ENCODE peak calls at places on chromosomes 2 and 18, in nine cellular contexts. One of them, this sample, is unnamed.

GRCh38 chr18:68837665-68838390 is 39.9 kb downstream of the CCDC102B start:
- DNase-seq in NCI-H774: no peak
- DNase-seq in EL: peak
- DNase-seq in NCI-H1105 treated with DMSO at 0.1 percent for 48 hours: no peak
- DNase-seq in astrocyte of the spinal cord: peak
- DNase-seq in CD8-positive, alpha-beta memory T cell: no peak
- DNase-seq in AG09309: peak
- DNase-seq in endothelial cell: no peak
- DNase-seq in HEK293T: no peak
- DNase-seq in this sample: no peak

GRCh38 chr2:95041060-95041823 is 15.7 kb downstream of the MAL start:
- DNase-seq in CD8-positive, alpha-beta memory T cell: no peak
- DNase-seq in NCI-H774: no peak
- DNase-seq in AG09309: no peak
- DNase-seq in endothelial cell: no peak
- DNase-seq in HEK293T: no peak
- DNase-seq in NCI-H1105 treated with DMSO at 0.1 percent for 48 hours: no peak
- DNase-seq in EL: no peak
- DNase-seq in astrocyte of the spinal cord: no peak
- DNase-seq in this sample: no peak

GRCh38 chr2:30255466-30256408 is 24.4 kb downstream of the LBH start:
- DNase-seq in NCI-H1105 treated with DMSO at 0.1 percent for 48 hours: peak
- DNase-seq in AG09309: no peak
- DNase-seq in endothelial cell: no peak
- DNase-seq in CD8-positive, alpha-beta memory T cell: no peak
- DNase-seq in astrocyte of the spinal cord: no peak
- DNase-seq in EL: no peak
- DNase-seq in NCI-H774: no peak
- DNase-seq in HEK293T: no peak
- DNase-seq in this sample: no peak

GRCh38 chr2:152062130-152063091 is 36.4 kb downstream of the CACNB4 start:
- DNase-seq in NCI-H774: no peak
- DNase-seq in endothelial cell: no peak
- DNase-seq in EL: peak
- DNase-seq in NCI-H1105 treated with DMSO at 0.1 percent for 48 hours: no peak
- DNase-seq in AG09309: peak
- DNase-seq in HEK293T: no peak
- DNase-seq in CD8-positive, alpha-beta memory T cell: no peak
- DNase-seq in astrocyte of the spinal cord: no peak
- DNase-seq in this sample: no peak

GRCh38 chr18:45412577-45412976 is 202.7 kb upstream of the SLC14A2 start:
- DNase-seq in CD8-positive, alpha-beta memory T cell: no peak
- DNase-seq in AG09309: no peak
- DNase-seq in HEK293T: no peak
- DNase-seq in NCI-H1105 treated with DMSO at 0.1 percent for 48 hours: no peak
- DNase-seq in EL: no peak
- DNase-seq in endothelial cell: no peak
- DNase-seq in NCI-H774: no peak
- DNase-seq in astrocyte of the spinal cord: no peak
- DNase-seq in this sample: no peak

GRCh38 chr18:58891753-58892152 is 27.1 kb downstream of the ZNF532 start:
- DNase-seq in NCI-H774: no peak
- DNase-seq in CD8-positive, alpha-beta memory T cell: no peak
- DNase-seq in AG09309: no peak
- DNase-seq in EL: no peak
- DNase-seq in NCI-H1105 treated with DMSO at 0.1 percent for 48 hours: no peak
- DNase-seq in astrocyte of the spinal cord: peak
- DNase-seq in HEK293T: no peak
- DNase-seq in endothelial cell: no peak
- DNase-seq in this sample: no peak

GRCh38 chr18:11664286-11664685 is 24.8 kb upstream of the GNAL start:
- DNase-seq in endothelial cell: no peak
- DNase-seq in AG09309: no peak
- DNase-seq in NCI-H774: no peak
- DNase-seq in HEK293T: no peak
- DNase-seq in astrocyte of the spinal cord: no peak
- DNase-seq in EL: no peak
- DNase-seq in CD8-positive, alpha-beta memory T cell: no peak
- DNase-seq in NCI-H1105 treated with DMSO at 0.1 percent for 48 hours: no peak
- DNase-seq in this sample: no peak

GRCh38 chr2:12287220-12287751 is 429.4 kb upstream of the TRIB2 start:
- DNase-seq in HEK293T: no peak
- DNase-seq in endothelial cell: no peak
- DNase-seq in EL: peak
- DNase-seq in CD8-positive, alpha-beta memory T cell: no peak
- DNase-seq in AG09309: no peak
- DNase-seq in astrocyte of the spinal cord: no peak
- DNase-seq in NCI-H1105 treated with DMSO at 0.1 percent for 48 hours: no peak
- DNase-seq in NCI-H774: no peak
- DNase-seq in this sample: no peak

GRCh38 chr2:136246086-136246669 is 128.2 kb upstream of the CXCR4 start:
- DNase-seq in astrocyte of the spinal cord: peak
- DNase-seq in HEK293T: no peak
- DNase-seq in CD8-positive, alpha-beta memory T cell: no peak
- DNase-seq in endothelial cell: no peak
- DNase-seq in NCI-H1105 treated with DMSO at 0.1 percent for 48 hours: no peak
- DNase-seq in AG09309: no peak
- DNase-seq in NCI-H774: no peak
- DNase-seq in EL: peak
- DNase-seq in this sample: no peak

GRCh38 chr2:72116081-72116533 is 31.6 kb downstream of the CYP26B1 start:
- DNase-seq in NCI-H1105 treated with DMSO at 0.1 percent for 48 hours: no peak
- DNase-seq in astrocyte of the spinal cord: no peak
- DNase-seq in AG09309: no peak
- DNase-seq in NCI-H774: no peak
- DNase-seq in CD8-positive, alpha-beta memory T cell: no peak
- DNase-seq in HEK293T: peak
- DNase-seq in EL: no peak
- DNase-seq in endothelial cell: peak
- DNase-seq in this sample: no peak

GRCh38 chr2:131431336-131431735 is 44.6 kb upstream of the TUBA3D start:
- DNase-seq in HEK293T: no peak
- DNase-seq in NCI-H1105 treated with DMSO at 0.1 percent for 48 hours: no peak
- DNase-seq in NCI-H774: no peak
- DNase-seq in endothelial cell: no peak
- DNase-seq in CD8-positive, alpha-beta memory T cell: no peak
- DNase-seq in AG09309: no peak
- DNase-seq in EL: peak
- DNase-seq in astrocyte of the spinal cord: peak
- DNase-seq in this sample: no peak

GRCh38 chr2:149075065-149075464 is 36.6 kb downstream of the LYPD6B start:
- DNase-seq in AG09309: no peak
- DNase-seq in astrocyte of the spinal cord: no peak
- DNase-seq in EL: no peak
- DNase-seq in NCI-H1105 treated with DMSO at 0.1 percent for 48 hours: no peak
- DNase-seq in CD8-positive, alpha-beta memory T cell: no peak
- DNase-seq in HEK293T: no peak
- DNase-seq in endothelial cell: no peak
- DNase-seq in NCI-H774: no peak
- DNase-seq in this sample: no peak

GRCh38 chr2:34105015-34105767 is 506.1 kb upstream of the FAM98A start:
- DNase-seq in astrocyte of the spinal cord: peak
- DNase-seq in AG09309: peak
- DNase-seq in NCI-H1105 treated with DMSO at 0.1 percent for 48 hours: no peak
- DNase-seq in EL: peak
- DNase-seq in NCI-H774: no peak
- DNase-seq in CD8-positive, alpha-beta memory T cell: no peak
- DNase-seq in HEK293T: no peak
- DNase-seq in endothelial cell: no peak
- DNase-seq in this sample: no peak

GRCh38 chr2:28390857-28391563 is 1.6 kb upstream of the FOSL2 start:
- DNase-seq in EL: peak
- DNase-seq in CD8-positive, alpha-beta memory T cell: no peak
- DNase-seq in endothelial cell: peak
- DNase-seq in astrocyte of the spinal cord: no peak
- DNase-seq in AG09309: no peak
- DNase-seq in NCI-H774: peak
- DNase-seq in NCI-H1105 treated with DMSO at 0.1 percent for 48 hours: no peak
- DNase-seq in HEK293T: peak
- DNase-seq in this sample: peak

GRCh38 chr2:166440313-166440712 is 53.7 kb downstream of the SCN7A start:
- DNase-seq in AG09309: no peak
- DNase-seq in endothelial cell: no peak
- DNase-seq in astrocyte of the spinal cord: no peak
- DNase-seq in NCI-H1105 treated with DMSO at 0.1 percent for 48 hours: no peak
- DNase-seq in EL: no peak
- DNase-seq in NCI-H774: no peak
- DNase-seq in CD8-positive, alpha-beta memory T cell: no peak
- DNase-seq in HEK293T: no peak
- DNase-seq in this sample: no peak

GRCh38 chr2:17171446-17172049 is 346.7 kb downstream of the RAD51AP2 start:
- DNase-seq in EL: no peak
- DNase-seq in NCI-H1105 treated with DMSO at 0.1 percent for 48 hours: no peak
- DNase-seq in HEK293T: peak
- DNase-seq in endothelial cell: peak
- DNase-seq in NCI-H774: peak
- DNase-seq in CD8-positive, alpha-beta memory T cell: no peak
- DNase-seq in AG09309: peak
- DNase-seq in astrocyte of the spinal cord: peak
- DNase-seq in this sample: peak

GRCh38 chr2:127080941-127081769 is 25.8 kb downstream of the BIN1 start:
- DNase-seq in endothelial cell: no peak
- DNase-seq in EL: no peak
- DNase-seq in CD8-positive, alpha-beta memory T cell: peak
- DNase-seq in AG09309: no peak
- DNase-seq in astrocyte of the spinal cord: no peak
- DNase-seq in HEK293T: no peak
- DNase-seq in NCI-H1105 treated with DMSO at 0.1 percent for 48 hours: no peak
- DNase-seq in NCI-H774: no peak
- DNase-seq in this sample: no peak

GRCh38 chr18:10685484-10685883 is 159.7 kb downstream of the NAPG start:
- DNase-seq in EL: no peak
- DNase-seq in AG09309: no peak
- DNase-seq in NCI-H1105 treated with DMSO at 0.1 percent for 48 hours: no peak
- DNase-seq in HEK293T: no peak
- DNase-seq in endothelial cell: no peak
- DNase-seq in CD8-positive, alpha-beta memory T cell: no peak
- DNase-seq in NCI-H774: no peak
- DNase-seq in astrocyte of the spinal cord: no peak
- DNase-seq in this sample: no peak